ENCODE peak calls at places on chromosomes 7 and 10, in five cellular contexts. V is pancreas, I is AG04450, A is NCI-H1105 treated with DMSO at 0.1 percent for 48 hours, M is neural progenitor cell. O is an unnamed sample.

GRCh38 chr7:35420657-35421056 is 166.8 kb upstream of the TBX20 start:
- DNase-seq in I (no peak), M (no peak), V (no peak), A (no peak), O (no peak)

GRCh38 chr7:158695726-158696452 is 8.7 kb downstream of the NCAPG2 start:
- DNase-seq in M (peak), I (peak), A (peak), V (peak), O (peak)

GRCh38 chr10:91206427-91206826 is 14.0 kb upstream of the PCGF5 start:
- DNase-seq in I (no peak), M (no peak), A (no peak), V (no peak), O (no peak)

GRCh38 chr10:85003083-85003482 is 674.7 kb downstream of the CCSER2 start:
- DNase-seq in M (no peak), A (no peak), I (no peak), V (no peak), O (no peak)

GRCh38 chr7:149773446-149774236 is at the start of gene ZNF467:
- DNase-seq in I (no peak), M (peak), V (peak), A (peak), O (no peak)

GRCh38 chr7:100166966-100167911 is 1.2 kb downstream of the GAL3ST4 start:
- DNase-seq in A (no peak), V (no peak), I (no peak), M (no peak), O (no peak)

GRCh38 chr7:51242881-51243518 is 73.6 kb downstream of the COBL start:
- DNase-seq in I (no peak), M (no peak), V (no peak), A (no peak), O (no peak)

GRCh38 chr10:78139336-78139735 is 105.7 kb downstream of the RPS24 start:
- DNase-seq in V (no peak), M (peak), I (no peak), A (no peak), O (no peak)

GRCh38 chr7:56493704-56494450 is 377.7 kb upstream of the NUPR2 start:
- DNase-seq in I (no peak), M (no peak), A (no peak), V (no peak), O (no peak)

GRCh38 chr7:157785486-157786186 is 448.8 kb downstream of the DNAJB6 start:
- DNase-seq in I (no peak), A (no peak), M (no peak), V (no peak), O (no peak)

GRCh38 chr10:84179059-84179710 is 5.6 kb downstream of the GPR15LG start:
- DNase-seq in V (no peak), I (no peak), M (no peak), A (peak), O (no peak)

GRCh38 chr7:1144269-1144771 is 15.7 kb downstream of the ZFAND2A start:
- DNase-seq in V (peak), M (peak), I (no peak), A (no peak), O (peak)

GRCh38 chr7:5624386-5625365 is 156.8 kb downstream of the RNF216 start:
- DNase-seq in A (no peak), M (no peak), V (no peak), I (no peak), O (no peak)

GRCh38 chr7:3866279-3866678 is 565.2 kb downstream of the SDK1 start:
- DNase-seq in M (no peak), V (no peak), A (no peak), I (no peak), O (no peak)

GRCh38 chr7:151754142-151754590 is 122.7 kb downstream of the PRKAG2 start:
- DNase-seq in I (peak), M (peak), V (peak), A (no peak), O (peak)

GRCh38 chr7:36985866-36986402 is 261.6 kb upstream of the AOAH start:
- DNase-seq in V (no peak), A (peak), M (no peak), I (no peak), O (no peak)

GRCh38 chr10:97768322-97769315 is 3.2 kb downstream of the SFRP5 start:
- DNase-seq in V (no peak), A (no peak), M (no peak), I (no peak), O (no peak)

GRCh38 chr7:29779017-29779416 is 27.3 kb upstream of the WIPF3 start:
- DNase-seq in A (no peak), V (no peak), M (no peak), I (no peak), O (no peak)

GRCh38 chr7:121395494-121395960 is 581 bp downstream of the FAM3C start:
- DNase-seq in V (no peak), I (no peak), A (peak), M (peak), O (no peak)

GRCh38 chr10:132691711-132692153 is 94.2 kb downstream of the NKX6-2 start:
- DNase-seq in V (no peak), I (no peak), M (no peak), A (no peak), O (no peak)

GRCh38 chr7:75984130-75985008 is 10.0 kb downstream of the TMEM120A start:
- DNase-seq in V (no peak), I (no peak), M (no peak), A (no peak), O (peak)

GRCh38 chr7:33836797-33837355 is 68.5 kb upstream of the BMPER start:
- DNase-seq in I (no peak), M (no peak), A (no peak), V (no peak), O (no peak)

GRCh38 chr10:6046458-6047325 is 15.5 kb downstream of the IL2RA start:
- DNase-seq in M (no peak), I (no peak), A (no peak), V (no peak), O (no peak)

GRCh38 chr7:123190109-123190831 is 9.5 kb downstream of the SLC13A1 start:
- DNase-seq in V (no peak), M (no peak), I (no peak), A (no peak), O (no peak)

GRCh38 chr10:29522038-29522855 is 112.5 kb downstream of the SVIL start:
- DNase-seq in V (no peak), A (no peak), I (no peak), M (no peak), O (no peak)

GRCh38 chr7:127437772-127438330 is 45.3 kb upstream of the ZNF800 start:
- DNase-seq in I (peak), M (no peak), V (no peak), A (no peak), O (no peak)

GRCh38 chr7:30502470-30503251 is 2.0 kb downstream of the GGCT start:
- DNase-seq in I (no peak), M (no peak), V (no peak), A (no peak), O (no peak)

GRCh38 chr7:44195901-44196300 is 4.9 kb upstream of the YKT6 start:
- DNase-seq in I (no peak), V (no peak), M (no peak), A (no peak), O (no peak)

GRCh38 chr7:158256091-158256816 is 331.4 kb downstream of the PTPRN2 start:
- DNase-seq in I (no peak), V (no peak), A (no peak), M (no peak), O (no peak)